ENCODE peak calls at places on chromosomes 2 and 18, in ten cellular contexts. U is Peyer's patch, G is cardiac muscle cell, K is RWPE2, C is endodermal cell, V is fibroblast of lung, T is tibial nerve, L is left ventricle myocardium inferior, E is GM23338, N is trophoblast cell. D is an unnamed sample.
A peak's percentile ranks its signal among the peaks of the same experiment; 100 is the strongest.

GRCh38 chr18:34631071-34631470 is 79.0 kb upstream of the DTNA start:
- DNase-seq in U (no peak), G (no peak), K (no peak), C (no peak), V (no peak), T (no peak), L (no peak), E (no peak), N (no peak), D (no peak)

GRCh38 chr2:239929504-239929903 is 95.6 kb downstream of the NDUFA10 start:
- DNase-seq in U (peak; percentile 10), G (no peak), K (peak; percentile 27), C (peak; percentile 36), V (no peak), T (no peak), L (peak; percentile 5), E (no peak), N (no peak), D (no peak)

GRCh38 chr2:65834062-65834461 is 401.7 kb upstream of the SPRED2 start:
- DNase-seq in U (no peak), G (no peak), K (no peak), C (peak; percentile 46), V (no peak), T (no peak), L (no peak), E (peak; percentile 48), N (no peak), D (no peak)

GRCh38 chr2:200786826-200787225 is 24.9 kb upstream of the BZW1 start:
- DNase-seq in U (no peak), G (peak; percentile 81), K (peak; percentile 76), C (no peak), V (peak; percentile 82), T (no peak), L (no peak), E (no peak), N (peak; percentile 87), D (peak; percentile 88)

GRCh38 chr2:88540346-88540745 is 86.9 kb downstream of the EIF2AK3 start:
- DNase-seq in U (no peak), G (peak; percentile 54), K (no peak), C (no peak), V (peak; percentile 49), T (no peak), L (no peak), E (no peak), N (no peak), D (peak; percentile 58)

GRCh38 chr18:6368017-6368416 is 46.7 kb downstream of the L3MBTL4 start:
- DNase-seq in U (no peak), G (no peak), K (no peak), C (no peak), V (no peak), T (no peak), L (no peak), E (no peak), N (no peak), D (no peak)

GRCh38 chr2:46780411-46780800 is 135.2 kb downstream of the MCFD2 start:
- DNase-seq in U (no peak), G (peak; percentile 53), K (no peak), C (no peak), V (no peak), T (no peak), L (peak; percentile 44), E (no peak), N (no peak), D (no peak)

GRCh38 chr2:112803691-112804521 is 19.6 kb upstream of the IL1A start:
- DNase-seq in U (no peak), G (peak; percentile 63), K (no peak), C (no peak), V (peak; percentile 77), T (no peak), L (no peak), E (no peak), N (peak; percentile 46), D (peak; percentile 90)

GRCh38 chr2:95276888-95277245 is 2.6 kb downstream of the PROM2 start:
- DNase-seq in U (no peak), G (no peak), K (no peak), C (no peak), V (no peak), T (no peak), L (no peak), E (no peak), N (no peak), D (no peak)

GRCh38 chr18:7116001-7116831 is 1.4 kb downstream of the LAMA1 start:
- DNase-seq in U (no peak), G (peak; percentile 64), K (no peak), C (peak; percentile 77), V (peak; percentile 41), T (no peak), L (no peak), E (peak; percentile 78), N (no peak), D (peak; percentile 22)

GRCh38 chr2:80030135-80030534 is 274.4 kb downstream of the LRRTM1 start:
- DNase-seq in U (no peak), G (no peak), K (no peak), C (no peak), V (no peak), T (no peak), L (no peak), E (no peak), N (no peak), D (no peak)

GRCh38 chr2:163207706-163208370 is 369.3 kb upstream of the KCNH7 start:
- DNase-seq in U (no peak), G (no peak), K (no peak), C (no peak), V (no peak), T (no peak), L (no peak), E (no peak), N (no peak), D (no peak)

GRCh38 chr18:13823707-13824395 is at the start of gene MC5R:
- DNase-seq in U (peak; percentile 75), G (peak; percentile 56), K (no peak), C (peak; percentile 93), V (peak; percentile 25), T (peak; percentile 38), L (peak; percentile 61), E (peak; percentile 82), N (peak; percentile 30), D (peak; percentile 12)

GRCh38 chr2:219446101-219446504 is 11.5 kb downstream of the SPEG start:
- DNase-seq in U (no peak), G (peak; percentile 78), K (peak; percentile 33), C (peak; percentile 76), V (peak; percentile 80), T (no peak), L (no peak), E (peak; percentile 70), N (no peak), D (no peak)

GRCh38 chr18:46447792-46448191 is 209.2 kb downstream of the LOXHD1 start:
- DNase-seq in U (no peak), G (no peak), K (no peak), C (no peak), V (no peak), T (no peak), L (no peak), E (no peak), N (no peak), D (no peak)

GRCh38 chr2:100630473-100630977 is 67.7 kb downstream of the PDCL3 start:
- DNase-seq in U (no peak), G (no peak), K (no peak), C (no peak), V (no peak), T (no peak), L (no peak), E (no peak), N (no peak), D (peak; percentile 19)

GRCh38 chr18:60024857-60025256 is 125.1 kb downstream of the PMAIP1 start:
- DNase-seq in U (no peak), G (peak; percentile 11), K (no peak), C (no peak), V (peak; percentile 5), T (no peak), L (no peak), E (no peak), N (no peak), D (no peak)

GRCh38 chr2:110731064-110731463 is 1.3 kb upstream of the ACOXL start:
- DNase-seq in U (no peak), G (no peak), K (no peak), C (no peak), V (no peak), T (no peak), L (no peak), E (no peak), N (no peak), D (no peak)
- H3K27me3 ChIP-seq in U (peaks cover 23% of the 10 kb centered on the region), G (peaks cover 56% of the 10 kb centered on the region), K (peaks cover 61% of the 10 kb centered on the region), C (peaks cover 32% of the 10 kb centered on the region), V (peaks cover 42% of the 10 kb centered on the region), T (no peaks in the 10 kb centered on the region), L (peaks cover 61% of the 10 kb centered on the region), E (peaks cover 30% of the 10 kb centered on the region), N (peaks cover 28% of the 10 kb centered on the region), D (peaks cover 65% of the 10 kb centered on the region)

GRCh38 chr2:3148716-3149115 is 228.9 kb downstream of the EIPR1 start:
- DNase-seq in U (no peak), G (no peak), K (no peak), C (no peak), V (no peak), T (no peak), L (no peak), E (no peak), N (no peak), D (no peak)
- H3K27ac ChIP-seq in U (no peak overlapping the region), G (no peak overlapping the region), K (no peak overlapping the region), C (no peak overlapping the region), V (no peak overlapping the region), T (no peak overlapping the region), L (no peak overlapping the region), E (no peak overlapping the region), N (no peak overlapping the region), D (no peak overlapping the region)

DNA sequence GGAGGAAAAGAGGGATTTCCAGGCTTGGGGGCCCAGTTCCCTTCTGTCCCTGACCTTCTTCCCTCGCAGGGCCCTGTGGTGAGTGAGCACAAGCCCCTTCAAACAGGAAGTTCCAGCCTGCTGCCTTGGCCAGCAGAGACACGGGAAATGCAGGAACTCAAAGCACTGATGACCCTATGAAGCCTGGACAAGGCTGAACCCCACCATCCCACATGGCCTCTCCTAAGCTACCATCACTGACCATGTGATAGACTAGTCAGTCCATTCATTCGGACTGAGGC is 196.4 kb downstream of the TNS1 start:
- DNase-seq in U (no peak), G (no peak), K (no peak), C (no peak), V (no peak), T (no peak), L (peak; percentile 22), E (no peak), N (no peak), D (no peak)
- H3K36me3 ChIP-seq in U (no peaks in the 10 kb centered on the region), G (peaks cover 10% of the 10 kb centered on the region), K (peaks cover 5% of the 10 kb centered on the region), C (no peaks in the 10 kb centered on the region), V (peaks cover 26% of the 10 kb centered on the region), T (no peaks in the 10 kb centered on the region), L (peaks cover 86% of the 10 kb centered on the region), E (no peaks in the 10 kb centered on the region), N (no peaks in the 10 kb centered on the region), D (peaks cover 26% of the 10 kb centered on the region)

DNA sequence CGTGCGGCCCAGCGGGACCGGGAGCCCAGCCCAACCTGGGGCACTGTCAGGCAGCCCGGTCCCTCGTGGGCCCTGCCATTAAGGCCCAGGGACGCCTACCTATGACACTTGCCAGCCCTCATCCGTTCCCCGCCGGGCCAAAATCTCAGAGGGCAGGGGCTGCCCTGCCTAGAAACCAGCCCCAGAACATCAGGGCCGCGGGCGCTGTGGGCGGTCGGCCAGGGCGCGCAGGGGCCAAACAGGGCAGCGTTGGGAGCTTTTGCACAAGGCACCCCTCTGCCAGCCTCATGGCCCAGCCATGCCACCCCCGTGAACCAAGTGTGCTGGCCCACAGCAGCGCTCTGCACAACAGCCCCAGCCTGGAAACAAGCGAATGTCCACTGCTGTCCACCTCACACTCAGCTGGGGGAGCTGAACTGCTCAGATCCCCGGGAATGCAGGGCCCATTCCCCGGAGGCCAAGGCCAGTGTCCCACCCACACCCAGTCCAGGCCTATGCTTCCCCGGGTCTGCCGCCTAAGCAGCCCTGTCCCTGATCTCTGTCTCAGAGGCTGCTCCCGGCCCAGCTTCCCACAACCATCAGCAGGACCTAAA is 3.5 kb upstream of the NEURL3 start:
- DNase-seq in U (no peak), G (no peak), K (no peak), C (no peak), V (no peak), T (no peak), L (no peak), E (no peak), N (no peak), D (no peak)
- H3K27me3 ChIP-seq in U (no peaks in the 10 kb centered on the region), G (peaks cover 28% of the 10 kb centered on the region), K (no peaks in the 10 kb centered on the region), C (peaks cover 6% of the 10 kb centered on the region), V (peaks cover 18% of the 10 kb centered on the region), T (no peaks in the 10 kb centered on the region), L (peaks cover 4% of the 10 kb centered on the region), E (peaks cover 10% of the 10 kb centered on the region), N (no peaks in the 10 kb centered on the region), D (peaks cover 2% of the 10 kb centered on the region)

D was measured in brain microvascular endothelial cell.